ENCODE peak calls at places on chromosomes 4 and X, in four cellular contexts. L, D, Q and T are unnamed samples.

GRCh38 chrX:106035064-106035463 is 3.5 kb downstream of the SERPINA7 start:
- DNase-seq in D (no peak), Q (no peak), L (no peak), T (no peak)

GRCh38 chr4:177282284-177282683 is 27.4 kb upstream of the NEIL3 start:
- DNase-seq in Q (no peak), D (no peak), L (no peak), T (no peak)

GRCh38 chr4:138609943-138610350 is 367.8 kb upstream of the SLC7A11 start:
- DNase-seq in Q (no peak), D (no peak), L (no peak), T (no peak)

GRCh38 chrX:47169726-47170515 is 23.7 kb upstream of the UBA1 start:
- DNase-seq in L (no peak), D (no peak), Q (no peak), T (no peak)

GRCh38 chr4:149113804-149114430 is 671.7 kb upstream of the NR3C2 start:
- DNase-seq in L (no peak), D (no peak), Q (no peak), T (no peak)

GRCh38 chr4:119721878-119722277 is 93.3 kb upstream of the PDE5A start:
- DNase-seq in Q (no peak), D (no peak), L (no peak), T (no peak)

GRCh38 chr4:40409835-40410234 is 74.7 kb downstream of the CHRNA9 start:
- DNase-seq in Q (no peak), D (no peak), L (no peak), T (no peak)

GRCh38 chr4:166064706-166065105 is 191.7 kb downstream of the TLL1 start:
- DNase-seq in L (no peak), Q (no peak), D (no peak), T (no peak)

GRCh38 chr4:8427761-8428287 is 12.7 kb downstream of the ACOX3 start:
- DNase-seq in L (no peak), Q (no peak), D (peak), T (no peak)

GRCh38 chrX:50327235-50327634 is 122.7 kb downstream of the CCNB3 start:
- DNase-seq in L (no peak), D (no peak), Q (no peak), T (no peak)

GRCh38 chr4:152784490-152785195 is 4.9 kb downstream of the ARFIP1 start:
- DNase-seq in D (no peak), L (no peak), Q (peak), T (no peak)

GRCh38 chr4:73870260-73870659 is 1.1 kb downstream of the CXCL1 start:
- DNase-seq in L (no peak), D (no peak), Q (peak), T (no peak)

GRCh38 chr4:161583549-161583948 is 580.3 kb downstream of the FSTL5 start:
- DNase-seq in D (no peak), L (no peak), Q (no peak), T (no peak)

GRCh38 chrX:147962476-147962875 is 18.7 kb upstream of the FMR1NB start:
- DNase-seq in L (no peak), Q (no peak), D (no peak), T (no peak)

GRCh38 chr4:70515342-70516245 is 2.8 kb upstream of the AMTN start:
- DNase-seq in Q (no peak), D (no peak), L (no peak), T (no peak)

GRCh38 chr4:8146158-8146557 is 12.5 kb downstream of the ABLIM2 start:
- DNase-seq in Q (no peak), L (no peak), D (no peak), T (no peak)

GRCh38 chrX:22300130-22300529 is 27.4 kb downstream of the CBLL2 start:
- DNase-seq in L (no peak), D (no peak), Q (peak), T (peak)

GRCh38 chr4:3741217-3742011 is 24.8 kb upstream of the ADRA2C start:
- DNase-seq in Q (no peak), D (no peak), L (no peak), T (no peak)

GRCh38 chr4:185470503-185471195 is 884 bp downstream of the CCDC110 start:
- DNase-seq in D (no peak), L (peak), Q (no peak), T (peak)

GRCh38 chrX:13716905-13717304 is 17.5 kb downstream of the TRAPPC2 start:
- DNase-seq in L (peak), D (no peak), Q (no peak), T (no peak)

GRCh38 chr4:161496-162284 is 37.4 kb downstream of the ZNF718 start:
- DNase-seq in L (no peak), Q (no peak), D (no peak), T (no peak)

GRCh38 chrX:112968351-112969133 is 127.9 kb upstream of the AMOT start:
- DNase-seq in L (no peak), Q (no peak), D (no peak), T (no peak)

GRCh38 chr4:119835511-119835910 is 206.9 kb upstream of the PDE5A start:
- DNase-seq in Q (no peak), D (no peak), L (no peak), T (no peak)

GRCh38 chrX:49171752-49172279 is at the start of gene PLP2:
- DNase-seq in D (peak), Q (no peak), L (peak), T (peak)

GRCh38 chrX:17706676-17707075 is 30.6 kb upstream of the SCML1 start:
- DNase-seq in L (no peak), Q (no peak), D (no peak), T (no peak)

GRCh38 chr4:181478675-181479074 is 764.5 kb upstream of the TENM3 start:
- DNase-seq in D (no peak), L (no peak), Q (no peak), T (no peak)

GRCh38 chr4:113145519-113146291 is 96.3 kb downstream of the ANK2 start:
- DNase-seq in L (no peak), Q (no peak), D (no peak), T (no peak)

GRCh38 chr4:145554691-145555090 is 64.5 kb upstream of the MMAA start:
- DNase-seq in D (no peak), Q (no peak), L (no peak), T (no peak)

GRCh38 chr4:36772154-36772516 is 472.4 kb upstream of the NWD2 start:
- DNase-seq in D (no peak), Q (no peak), L (no peak), T (no peak)

GRCh38 chrX:123399709-123400108 is 215.6 kb downstream of the GRIA3 start:
- DNase-seq in L (no peak), Q (no peak), D (no peak), T (no peak)

GRCh38 chr4:128775477-128775876 is 34.0 kb upstream of the JADE1 start:
- DNase-seq in Q (no peak), D (no peak), L (no peak), T (no peak)

GRCh38 chr4:153025402-153025801 is 89.3 kb downstream of the FHDC1 start:
- DNase-seq in D (no peak), L (no peak), Q (no peak), T (no peak)

GRCh38 chrX:65924938-65925507 is 114.9 kb downstream of the VSIG4 start:
- DNase-seq in Q (no peak), L (no peak), D (no peak), T (no peak)

GRCh38 chrX:13764284-13764683 is 29.7 kb downstream of the OFD1 start:
- DNase-seq in D (no peak), Q (no peak), L (no peak), T (no peak)